ENCODE peak calls at places on chromosomes 16 and 17, in ten cellular contexts. One of them, this sample, is unnamed.

GRCh38 chr17:19905514-19905913 is 37.8 kb upstream of the ULK2 start:
- DNase-seq in NCI-H1092 treated with DMSO at 0.1 percent for 48 hours: no peak
- DNase-seq in heart left ventricle: no peak
- DNase-seq in Karpas-422: no peak
- DNase-seq in H1: no peak
- DNase-seq in pulmonary artery endothelial cell: no peak
- DNase-seq in substantia nigra: no peak
- DNase-seq in Daoy: no peak
- DNase-seq in activated naive CD8-positive, alpha-beta T cell treated with anti-CD3 and anti-CD28 coated beads, Interleukin-2, amount 50 U/mL, for 24 hours: no peak
- DNase-seq in activated CD4-positive, alpha-beta T cell treated with anti-CD3 and anti-CD28 coated beads, Interleukin-2, amount 10 ng/mL, durations not matched to agents 24 days and 14 days: no peak
- DNase-seq in this sample: no peak

GRCh38 chr16:4511441-4512082 is 27.0 kb downstream of the CDIP1 start:
- DNase-seq in NCI-H1092 treated with DMSO at 0.1 percent for 48 hours: peak
- DNase-seq in heart left ventricle: no peak
- DNase-seq in Karpas-422: peak
- DNase-seq in H1: peak
- DNase-seq in pulmonary artery endothelial cell: peak
- DNase-seq in substantia nigra: no peak
- DNase-seq in Daoy: no peak
- DNase-seq in activated naive CD8-positive, alpha-beta T cell treated with anti-CD3 and anti-CD28 coated beads, Interleukin-2, amount 50 U/mL, for 24 hours: no peak
- DNase-seq in activated CD4-positive, alpha-beta T cell treated with anti-CD3 and anti-CD28 coated beads, Interleukin-2, amount 10 ng/mL, durations not matched to agents 24 days and 14 days: no peak
- DNase-seq in this sample: no peak

GRCh38 chr16:12395266-12395665 is 408.4 kb downstream of the CPPED1 start:
- DNase-seq in NCI-H1092 treated with DMSO at 0.1 percent for 48 hours: no peak
- DNase-seq in heart left ventricle: no peak
- DNase-seq in Karpas-422: no peak
- DNase-seq in H1: no peak
- DNase-seq in pulmonary artery endothelial cell: no peak
- DNase-seq in substantia nigra: no peak
- DNase-seq in Daoy: peak
- DNase-seq in activated naive CD8-positive, alpha-beta T cell treated with anti-CD3 and anti-CD28 coated beads, Interleukin-2, amount 50 U/mL, for 24 hours: no peak
- DNase-seq in activated CD4-positive, alpha-beta T cell treated with anti-CD3 and anti-CD28 coated beads, Interleukin-2, amount 10 ng/mL, durations not matched to agents 24 days and 14 days: no peak
- DNase-seq in this sample: no peak

GRCh38 chr17:36641877-36642845 is 40.8 kb downstream of the MRM1 start:
- DNase-seq in NCI-H1092 treated with DMSO at 0.1 percent for 48 hours: peak
- DNase-seq in heart left ventricle: no peak
- DNase-seq in Karpas-422: no peak
- DNase-seq in H1: no peak
- DNase-seq in pulmonary artery endothelial cell: no peak
- DNase-seq in substantia nigra: no peak
- DNase-seq in Daoy: no peak
- DNase-seq in activated naive CD8-positive, alpha-beta T cell treated with anti-CD3 and anti-CD28 coated beads, Interleukin-2, amount 50 U/mL, for 24 hours: no peak
- DNase-seq in activated CD4-positive, alpha-beta T cell treated with anti-CD3 and anti-CD28 coated beads, Interleukin-2, amount 10 ng/mL, durations not matched to agents 24 days and 14 days: peak
- DNase-seq in this sample: no peak

GRCh38 chr17:19762515-19762961 is 14.4 kb upstream of the ALDH3A1 start:
- DNase-seq in NCI-H1092 treated with DMSO at 0.1 percent for 48 hours: peak
- DNase-seq in heart left ventricle: peak
- DNase-seq in Karpas-422: peak
- DNase-seq in H1: peak
- DNase-seq in pulmonary artery endothelial cell: no peak
- DNase-seq in substantia nigra: peak
- DNase-seq in Daoy: peak
- DNase-seq in activated naive CD8-positive, alpha-beta T cell treated with anti-CD3 and anti-CD28 coated beads, Interleukin-2, amount 50 U/mL, for 24 hours: peak
- DNase-seq in activated CD4-positive, alpha-beta T cell treated with anti-CD3 and anti-CD28 coated beads, Interleukin-2, amount 10 ng/mL, durations not matched to agents 24 days and 14 days: peak
- DNase-seq in this sample: no peak

GRCh38 chr16:58243528-58244004 is 45.7 kb upstream of the CSNK2A2 start:
- DNase-seq in NCI-H1092 treated with DMSO at 0.1 percent for 48 hours: no peak
- DNase-seq in heart left ventricle: no peak
- DNase-seq in Karpas-422: peak
- DNase-seq in H1: no peak
- DNase-seq in pulmonary artery endothelial cell: no peak
- DNase-seq in substantia nigra: no peak
- DNase-seq in Daoy: peak
- DNase-seq in activated naive CD8-positive, alpha-beta T cell treated with anti-CD3 and anti-CD28 coated beads, Interleukin-2, amount 50 U/mL, for 24 hours: no peak
- DNase-seq in activated CD4-positive, alpha-beta T cell treated with anti-CD3 and anti-CD28 coated beads, Interleukin-2, amount 10 ng/mL, durations not matched to agents 24 days and 14 days: no peak
- DNase-seq in this sample: no peak

GRCh38 chr16:67396159-67396774 is 3.0 kb upstream of the TPPP3 start:
- DNase-seq in NCI-H1092 treated with DMSO at 0.1 percent for 48 hours: peak
- DNase-seq in heart left ventricle: peak
- DNase-seq in Karpas-422: peak
- DNase-seq in H1: peak
- DNase-seq in pulmonary artery endothelial cell: no peak
- DNase-seq in substantia nigra: no peak
- DNase-seq in Daoy: peak
- DNase-seq in activated naive CD8-positive, alpha-beta T cell treated with anti-CD3 and anti-CD28 coated beads, Interleukin-2, amount 50 U/mL, for 24 hours: no peak
- DNase-seq in activated CD4-positive, alpha-beta T cell treated with anti-CD3 and anti-CD28 coated beads, Interleukin-2, amount 10 ng/mL, durations not matched to agents 24 days and 14 days: no peak
- DNase-seq in this sample: no peak

GRCh38 chr17:77472837-77473214 is 332.1 kb downstream of the SEC14L1 start:
- DNase-seq in NCI-H1092 treated with DMSO at 0.1 percent for 48 hours: no peak
- DNase-seq in heart left ventricle: no peak
- DNase-seq in Karpas-422: no peak
- DNase-seq in H1: no peak
- DNase-seq in pulmonary artery endothelial cell: no peak
- DNase-seq in substantia nigra: no peak
- DNase-seq in Daoy: no peak
- DNase-seq in activated naive CD8-positive, alpha-beta T cell treated with anti-CD3 and anti-CD28 coated beads, Interleukin-2, amount 50 U/mL, for 24 hours: no peak
- DNase-seq in activated CD4-positive, alpha-beta T cell treated with anti-CD3 and anti-CD28 coated beads, Interleukin-2, amount 10 ng/mL, durations not matched to agents 24 days and 14 days: no peak
- DNase-seq in this sample: no peak

GRCh38 chr17:62857526-62857925 is 49.4 kb upstream of the MARCHF10 start:
- DNase-seq in NCI-H1092 treated with DMSO at 0.1 percent for 48 hours: no peak
- DNase-seq in heart left ventricle: no peak
- DNase-seq in Karpas-422: no peak
- DNase-seq in H1: peak
- DNase-seq in pulmonary artery endothelial cell: no peak
- DNase-seq in substantia nigra: no peak
- DNase-seq in Daoy: no peak
- DNase-seq in activated naive CD8-positive, alpha-beta T cell treated with anti-CD3 and anti-CD28 coated beads, Interleukin-2, amount 50 U/mL, for 24 hours: no peak
- DNase-seq in activated CD4-positive, alpha-beta T cell treated with anti-CD3 and anti-CD28 coated beads, Interleukin-2, amount 10 ng/mL, durations not matched to agents 24 days and 14 days: no peak
- DNase-seq in this sample: no peak

GRCh38 chr17:17400566-17401184 is 76.1 kb upstream of the MED9 start:
- DNase-seq in NCI-H1092 treated with DMSO at 0.1 percent for 48 hours: no peak
- DNase-seq in heart left ventricle: peak
- DNase-seq in Karpas-422: no peak
- DNase-seq in H1: no peak
- DNase-seq in pulmonary artery endothelial cell: no peak
- DNase-seq in substantia nigra: no peak
- DNase-seq in Daoy: no peak
- DNase-seq in activated naive CD8-positive, alpha-beta T cell treated with anti-CD3 and anti-CD28 coated beads, Interleukin-2, amount 50 U/mL, for 24 hours: no peak
- DNase-seq in activated CD4-positive, alpha-beta T cell treated with anti-CD3 and anti-CD28 coated beads, Interleukin-2, amount 10 ng/mL, durations not matched to agents 24 days and 14 days: no peak
- DNase-seq in this sample: no peak

GRCh38 chr17:6753006-6753445 is 2.8 kb upstream of the XAF1 start:
- DNase-seq in NCI-H1092 treated with DMSO at 0.1 percent for 48 hours: no peak
- DNase-seq in heart left ventricle: peak
- DNase-seq in Karpas-422: no peak
- DNase-seq in H1: no peak
- DNase-seq in pulmonary artery endothelial cell: peak
- DNase-seq in substantia nigra: no peak
- DNase-seq in Daoy: peak
- DNase-seq in activated naive CD8-positive, alpha-beta T cell treated with anti-CD3 and anti-CD28 coated beads, Interleukin-2, amount 50 U/mL, for 24 hours: peak
- DNase-seq in activated CD4-positive, alpha-beta T cell treated with anti-CD3 and anti-CD28 coated beads, Interleukin-2, amount 10 ng/mL, durations not matched to agents 24 days and 14 days: no peak
- DNase-seq in this sample: no peak

GRCh38 chr16:1825864-1826690 is 548 bp downstream of the HAGH start:
- DNase-seq in NCI-H1092 treated with DMSO at 0.1 percent for 48 hours: peak
- DNase-seq in heart left ventricle: peak
- DNase-seq in Karpas-422: peak
- DNase-seq in H1: peak
- DNase-seq in pulmonary artery endothelial cell: no peak
- DNase-seq in substantia nigra: no peak
- DNase-seq in Daoy: peak
- DNase-seq in activated naive CD8-positive, alpha-beta T cell treated with anti-CD3 and anti-CD28 coated beads, Interleukin-2, amount 50 U/mL, for 24 hours: peak
- DNase-seq in activated CD4-positive, alpha-beta T cell treated with anti-CD3 and anti-CD28 coated beads, Interleukin-2, amount 10 ng/mL, durations not matched to agents 24 days and 14 days: peak
- DNase-seq in this sample: no peak

GRCh38 chr17:82613283-82614094 is 34.8 kb downstream of the WDR45B start:
- DNase-seq in NCI-H1092 treated with DMSO at 0.1 percent for 48 hours: no peak
- DNase-seq in heart left ventricle: peak
- DNase-seq in Karpas-422: no peak
- DNase-seq in H1: no peak
- DNase-seq in pulmonary artery endothelial cell: no peak
- DNase-seq in substantia nigra: no peak
- DNase-seq in Daoy: no peak
- DNase-seq in activated naive CD8-positive, alpha-beta T cell treated with anti-CD3 and anti-CD28 coated beads, Interleukin-2, amount 50 U/mL, for 24 hours: no peak
- DNase-seq in activated CD4-positive, alpha-beta T cell treated with anti-CD3 and anti-CD28 coated beads, Interleukin-2, amount 10 ng/mL, durations not matched to agents 24 days and 14 days: no peak
- DNase-seq in this sample: no peak

GRCh38 chr16:19223235-19223847 is 55.3 kb downstream of the SYT17 start:
- DNase-seq in NCI-H1092 treated with DMSO at 0.1 percent for 48 hours: no peak
- DNase-seq in heart left ventricle: no peak
- DNase-seq in Karpas-422: peak
- DNase-seq in H1: peak
- DNase-seq in pulmonary artery endothelial cell: no peak
- DNase-seq in substantia nigra: no peak
- DNase-seq in Daoy: peak
- DNase-seq in activated naive CD8-positive, alpha-beta T cell treated with anti-CD3 and anti-CD28 coated beads, Interleukin-2, amount 50 U/mL, for 24 hours: peak
- DNase-seq in activated CD4-positive, alpha-beta T cell treated with anti-CD3 and anti-CD28 coated beads, Interleukin-2, amount 10 ng/mL, durations not matched to agents 24 days and 14 days: peak
- DNase-seq in this sample: peak

GRCh38 chr17:38349097-38349904 is 2.3 kb upstream of the SOCS7 start:
- DNase-seq in NCI-H1092 treated with DMSO at 0.1 percent for 48 hours: peak
- DNase-seq in heart left ventricle: peak
- DNase-seq in Karpas-422: peak
- DNase-seq in H1: peak
- DNase-seq in pulmonary artery endothelial cell: peak
- DNase-seq in substantia nigra: peak
- DNase-seq in Daoy: peak
- DNase-seq in activated naive CD8-positive, alpha-beta T cell treated with anti-CD3 and anti-CD28 coated beads, Interleukin-2, amount 50 U/mL, for 24 hours: peak
- DNase-seq in activated CD4-positive, alpha-beta T cell treated with anti-CD3 and anti-CD28 coated beads, Interleukin-2, amount 10 ng/mL, durations not matched to agents 24 days and 14 days: peak
- DNase-seq in this sample: peak

GRCh38 chr17:63840591-63841349 is 1.7 kb downstream of the SMARCD2 start:
- DNase-seq in NCI-H1092 treated with DMSO at 0.1 percent for 48 hours: no peak
- DNase-seq in heart left ventricle: no peak
- DNase-seq in Karpas-422: no peak
- DNase-seq in H1: no peak
- DNase-seq in pulmonary artery endothelial cell: no peak
- DNase-seq in substantia nigra: no peak
- DNase-seq in Daoy: no peak
- DNase-seq in activated naive CD8-positive, alpha-beta T cell treated with anti-CD3 and anti-CD28 coated beads, Interleukin-2, amount 50 U/mL, for 24 hours: no peak
- DNase-seq in activated CD4-positive, alpha-beta T cell treated with anti-CD3 and anti-CD28 coated beads, Interleukin-2, amount 10 ng/mL, durations not matched to agents 24 days and 14 days: no peak
- DNase-seq in this sample: no peak

GRCh38 chr17:15741624-15742023 is 9.5 kb downstream of the TBC1D26 start:
- DNase-seq in NCI-H1092 treated with DMSO at 0.1 percent for 48 hours: no peak
- DNase-seq in heart left ventricle: no peak
- DNase-seq in Karpas-422: no peak
- DNase-seq in H1: no peak
- DNase-seq in pulmonary artery endothelial cell: no peak
- DNase-seq in substantia nigra: no peak
- DNase-seq in Daoy: no peak
- DNase-seq in activated naive CD8-positive, alpha-beta T cell treated with anti-CD3 and anti-CD28 coated beads, Interleukin-2, amount 50 U/mL, for 24 hours: no peak
- DNase-seq in activated CD4-positive, alpha-beta T cell treated with anti-CD3 and anti-CD28 coated beads, Interleukin-2, amount 10 ng/mL, durations not matched to agents 24 days and 14 days: no peak
- DNase-seq in this sample: no peak

GRCh38 chr16:50304467-50305440 is 38.4 kb downstream of the ADCY7 start:
- DNase-seq in NCI-H1092 treated with DMSO at 0.1 percent for 48 hours: no peak
- DNase-seq in heart left ventricle: peak
- DNase-seq in Karpas-422: no peak
- DNase-seq in H1: peak
- DNase-seq in pulmonary artery endothelial cell: no peak
- DNase-seq in substantia nigra: no peak
- DNase-seq in Daoy: no peak
- DNase-seq in activated naive CD8-positive, alpha-beta T cell treated with anti-CD3 and anti-CD28 coated beads, Interleukin-2, amount 50 U/mL, for 24 hours: no peak
- DNase-seq in activated CD4-positive, alpha-beta T cell treated with anti-CD3 and anti-CD28 coated beads, Interleukin-2, amount 10 ng/mL, durations not matched to agents 24 days and 14 days: no peak
- DNase-seq in this sample: no peak

GRCh38 chr17:78132086-78132676 is 1.6 kb downstream of the TMC8 start:
- DNase-seq in NCI-H1092 treated with DMSO at 0.1 percent for 48 hours: no peak
- DNase-seq in heart left ventricle: peak
- DNase-seq in Karpas-422: peak
- DNase-seq in H1: peak
- DNase-seq in pulmonary artery endothelial cell: no peak
- DNase-seq in substantia nigra: no peak
- DNase-seq in Daoy: no peak
- DNase-seq in activated naive CD8-positive, alpha-beta T cell treated with anti-CD3 and anti-CD28 coated beads, Interleukin-2, amount 50 U/mL, for 24 hours: peak
- DNase-seq in activated CD4-positive, alpha-beta T cell treated with anti-CD3 and anti-CD28 coated beads, Interleukin-2, amount 10 ng/mL, durations not matched to agents 24 days and 14 days: peak
- DNase-seq in this sample: no peak

GRCh38 chr17:13140750-13141149 is 122.9 kb upstream of the ELAC2 start:
- DNase-seq in NCI-H1092 treated with DMSO at 0.1 percent for 48 hours: peak
- DNase-seq in heart left ventricle: no peak
- DNase-seq in Karpas-422: no peak
- DNase-seq in H1: peak
- DNase-seq in pulmonary artery endothelial cell: no peak
- DNase-seq in substantia nigra: no peak
- DNase-seq in Daoy: peak
- DNase-seq in activated naive CD8-positive, alpha-beta T cell treated with anti-CD3 and anti-CD28 coated beads, Interleukin-2, amount 50 U/mL, for 24 hours: no peak
- DNase-seq in activated CD4-positive, alpha-beta T cell treated with anti-CD3 and anti-CD28 coated beads, Interleukin-2, amount 10 ng/mL, durations not matched to agents 24 days and 14 days: peak
- DNase-seq in this sample: no peak

GRCh38 chr17:46976626-46977270 is 2.3 kb downstream of the RPRML start:
- DNase-seq in NCI-H1092 treated with DMSO at 0.1 percent for 48 hours: no peak
- DNase-seq in heart left ventricle: no peak
- DNase-seq in Karpas-422: no peak
- DNase-seq in H1: no peak
- DNase-seq in pulmonary artery endothelial cell: no peak
- DNase-seq in substantia nigra: no peak
- DNase-seq in Daoy: peak
- DNase-seq in activated naive CD8-positive, alpha-beta T cell treated with anti-CD3 and anti-CD28 coated beads, Interleukin-2, amount 50 U/mL, for 24 hours: no peak
- DNase-seq in activated CD4-positive, alpha-beta T cell treated with anti-CD3 and anti-CD28 coated beads, Interleukin-2, amount 10 ng/mL, durations not matched to agents 24 days and 14 days: no peak
- DNase-seq in this sample: no peak

GRCh38 chr16:3966681-3967080 is 86.2 kb upstream of the CREBBP start:
- DNase-seq in NCI-H1092 treated with DMSO at 0.1 percent for 48 hours: no peak
- DNase-seq in heart left ventricle: no peak
- DNase-seq in Karpas-422: no peak
- DNase-seq in H1: no peak
- DNase-seq in pulmonary artery endothelial cell: no peak
- DNase-seq in substantia nigra: no peak
- DNase-seq in Daoy: no peak
- DNase-seq in activated naive CD8-positive, alpha-beta T cell treated with anti-CD3 and anti-CD28 coated beads, Interleukin-2, amount 50 U/mL, for 24 hours: no peak
- DNase-seq in activated CD4-positive, alpha-beta T cell treated with anti-CD3 and anti-CD28 coated beads, Interleukin-2, amount 10 ng/mL, durations not matched to agents 24 days and 14 days: no peak
- DNase-seq in this sample: no peak

GRCh38 chr17:79180358-79181005 is 105.9 kb downstream of the ENGASE start:
- DNase-seq in NCI-H1092 treated with DMSO at 0.1 percent for 48 hours: no peak
- DNase-seq in heart left ventricle: no peak
- DNase-seq in Karpas-422: no peak
- DNase-seq in H1: no peak
- DNase-seq in pulmonary artery endothelial cell: no peak
- DNase-seq in substantia nigra: no peak
- DNase-seq in Daoy: no peak
- DNase-seq in activated naive CD8-positive, alpha-beta T cell treated with anti-CD3 and anti-CD28 coated beads, Interleukin-2, amount 50 U/mL, for 24 hours: no peak
- DNase-seq in activated CD4-positive, alpha-beta T cell treated with anti-CD3 and anti-CD28 coated beads, Interleukin-2, amount 10 ng/mL, durations not matched to agents 24 days and 14 days: no peak
- DNase-seq in this sample: no peak

GRCh38 chr16:4123617-4124300 is 7.5 kb upstream of the ADCY9 start:
- DNase-seq in NCI-H1092 treated with DMSO at 0.1 percent for 48 hours: no peak
- DNase-seq in heart left ventricle: peak
- DNase-seq in Karpas-422: no peak
- DNase-seq in H1: no peak
- DNase-seq in pulmonary artery endothelial cell: no peak
- DNase-seq in substantia nigra: no peak
- DNase-seq in Daoy: peak
- DNase-seq in activated naive CD8-positive, alpha-beta T cell treated with anti-CD3 and anti-CD28 coated beads, Interleukin-2, amount 50 U/mL, for 24 hours: no peak
- DNase-seq in activated CD4-positive, alpha-beta T cell treated with anti-CD3 and anti-CD28 coated beads, Interleukin-2, amount 10 ng/mL, durations not matched to agents 24 days and 14 days: no peak
- DNase-seq in this sample: no peak

GRCh38 chr17:82545071-82545462 is 25.5 kb downstream of the FOXK2 start:
- DNase-seq in NCI-H1092 treated with DMSO at 0.1 percent for 48 hours: no peak
- DNase-seq in heart left ventricle: no peak
- DNase-seq in Karpas-422: no peak
- DNase-seq in H1: no peak
- DNase-seq in pulmonary artery endothelial cell: no peak
- DNase-seq in substantia nigra: no peak
- DNase-seq in Daoy: no peak
- DNase-seq in activated naive CD8-positive, alpha-beta T cell treated with anti-CD3 and anti-CD28 coated beads, Interleukin-2, amount 50 U/mL, for 24 hours: no peak
- DNase-seq in activated CD4-positive, alpha-beta T cell treated with anti-CD3 and anti-CD28 coated beads, Interleukin-2, amount 10 ng/mL, durations not matched to agents 24 days and 14 days: no peak
- DNase-seq in this sample: no peak

GRCh38 chr17:18256351-18256750 is 2.2 kb downstream of the FLII start:
- DNase-seq in NCI-H1092 treated with DMSO at 0.1 percent for 48 hours: no peak
- DNase-seq in heart left ventricle: no peak
- DNase-seq in Karpas-422: no peak
- DNase-seq in H1: no peak
- DNase-seq in pulmonary artery endothelial cell: no peak
- DNase-seq in substantia nigra: no peak
- DNase-seq in Daoy: no peak
- DNase-seq in activated naive CD8-positive, alpha-beta T cell treated with anti-CD3 and anti-CD28 coated beads, Interleukin-2, amount 50 U/mL, for 24 hours: no peak
- DNase-seq in activated CD4-positive, alpha-beta T cell treated with anti-CD3 and anti-CD28 coated beads, Interleukin-2, amount 10 ng/mL, durations not matched to agents 24 days and 14 days: no peak
- DNase-seq in this sample: no peak

GRCh38 chr17:79388556-79389295 is 222.1 kb downstream of the RBFOX3 start:
- DNase-seq in NCI-H1092 treated with DMSO at 0.1 percent for 48 hours: peak
- DNase-seq in heart left ventricle: no peak
- DNase-seq in Karpas-422: peak
- DNase-seq in H1: peak
- DNase-seq in pulmonary artery endothelial cell: no peak
- DNase-seq in substantia nigra: no peak
- DNase-seq in Daoy: peak
- DNase-seq in activated naive CD8-positive, alpha-beta T cell treated with anti-CD3 and anti-CD28 coated beads, Interleukin-2, amount 50 U/mL, for 24 hours: peak
- DNase-seq in activated CD4-positive, alpha-beta T cell treated with anti-CD3 and anti-CD28 coated beads, Interleukin-2, amount 10 ng/mL, durations not matched to agents 24 days and 14 days: peak
- DNase-seq in this sample: no peak

GRCh38 chr17:2783310-2784030 is 12.8 kb upstream of the RAP1GAP2 start:
- DNase-seq in NCI-H1092 treated with DMSO at 0.1 percent for 48 hours: no peak
- DNase-seq in heart left ventricle: no peak
- DNase-seq in Karpas-422: no peak
- DNase-seq in H1: no peak
- DNase-seq in pulmonary artery endothelial cell: no peak
- DNase-seq in substantia nigra: no peak
- DNase-seq in Daoy: no peak
- DNase-seq in activated naive CD8-positive, alpha-beta T cell treated with anti-CD3 and anti-CD28 coated beads, Interleukin-2, amount 50 U/mL, for 24 hours: no peak
- DNase-seq in activated CD4-positive, alpha-beta T cell treated with anti-CD3 and anti-CD28 coated beads, Interleukin-2, amount 10 ng/mL, durations not matched to agents 24 days and 14 days: no peak
- DNase-seq in this sample: no peak